ENCODE peak calls at places on chromosomes 12 and 14, in five cellular contexts. Y is ovary, Q is left ventricle myocardium inferior, H is PC-3, M is right lobe of liver. P is an unnamed sample.
A peak's percentile ranks its signal among the peaks of the same experiment; 100 is the strongest.

GRCh38 chr14:94633116-94633515 is 20.9 kb downstream of the SERPINA3 start:
- DNase-seq in Y (no peak), Q (no peak), H (no peak), M (no peak), P (no peak)

GRCh38 chr14:44699391-44699790 is 192.3 kb upstream of the FSCB start:
- DNase-seq in Y (no peak), Q (no peak), H (no peak), M (no peak), P (no peak)

GRCh38 chr12:105860556-105861207 is 278.1 kb downstream of the NUAK1 start:
- DNase-seq in Y (no peak), Q (no peak), H (peak; percentile 88), M (no peak), P (no peak)

GRCh38 chr12:111785651-111786050 is 18.9 kb downstream of the ALDH2 start:
- DNase-seq in Y (no peak), Q (no peak), H (peak; percentile 32), M (no peak), P (no peak)

GRCh38 chr12:11762723-11763326 is 113.4 kb downstream of the ETV6 start:
- DNase-seq in Y (no peak), Q (no peak), H (no peak), M (no peak), P (no peak)

GRCh38 chr14:68814376-68815287 is 21.8 kb upstream of the ZFP36L1 start:
- DNase-seq in Y (peak; percentile 60), Q (no peak), H (peak; percentile 30), M (peak; percentile 58), P (peak; percentile 59)

GRCh38 chr14:101461891-101462290 is 99.4 kb upstream of the DIO3 start:
- DNase-seq in Y (peak; percentile 3), Q (no peak), H (no peak), M (no peak), P (no peak)

GRCh38 chr12:11565752-11566151 is 83.7 kb upstream of the ETV6 start:
- DNase-seq in Y (no peak), Q (no peak), H (no peak), M (no peak), P (no peak)

GRCh38 chr12:6443361-6443983 is 1.3 kb upstream of the CD27 start:
- DNase-seq in Y (no peak), Q (no peak), H (no peak), M (no peak), P (no peak)

GRCh38 chr14:70780396-70781075 is 28.8 kb downstream of the MAP3K9 start:
- DNase-seq in Y (no peak), Q (peak; percentile 15), H (no peak), M (no peak), P (peak; percentile 60)

GRCh38 chr14:101288436-101289229 is 272.7 kb upstream of the DIO3 start:
- DNase-seq in Y (peak; percentile 61), Q (no peak), H (no peak), M (peak; percentile 33), P (no peak)

GRCh38 chr14:36522347-36522971 is 2.4 kb upstream of the NKX2-1 start:
- DNase-seq in Y (no peak), Q (no peak), H (no peak), M (no peak), P (no peak)

GRCh38 chr14:100738269-100738691 is 11.6 kb downstream of the DLK1 start:
- DNase-seq in Y (no peak), Q (no peak), H (no peak), M (no peak), P (no peak)

GRCh38 chr14:74400328-74400727 is 25.7 kb downstream of the SYNDIG1L start:
- DNase-seq in Y (no peak), Q (no peak), H (no peak), M (no peak), P (no peak)

GRCh38 chr14:50607181-50607580 is 47.2 kb downstream of the ATL1 start:
- DNase-seq in Y (no peak), Q (no peak), H (no peak), M (no peak), P (no peak)

GRCh38 chr12:66896797-66897196 is 217.9 kb upstream of the GRIP1 start:
- DNase-seq in Y (no peak), Q (no peak), H (no peak), M (no peak), P (no peak)

GRCh38 chr14:92122351-92122677 is 545 bp downstream of the CPSF2 start:
- DNase-seq in Y (no peak), Q (no peak), H (peak; percentile 7), M (no peak), P (no peak)

GRCh38 chr12:5441497-5442236 is 9.8 kb downstream of the NTF3 start:
- DNase-seq in Y (no peak), Q (no peak), H (peak; percentile 44), M (peak; percentile 33), P (no peak)

DNA sequence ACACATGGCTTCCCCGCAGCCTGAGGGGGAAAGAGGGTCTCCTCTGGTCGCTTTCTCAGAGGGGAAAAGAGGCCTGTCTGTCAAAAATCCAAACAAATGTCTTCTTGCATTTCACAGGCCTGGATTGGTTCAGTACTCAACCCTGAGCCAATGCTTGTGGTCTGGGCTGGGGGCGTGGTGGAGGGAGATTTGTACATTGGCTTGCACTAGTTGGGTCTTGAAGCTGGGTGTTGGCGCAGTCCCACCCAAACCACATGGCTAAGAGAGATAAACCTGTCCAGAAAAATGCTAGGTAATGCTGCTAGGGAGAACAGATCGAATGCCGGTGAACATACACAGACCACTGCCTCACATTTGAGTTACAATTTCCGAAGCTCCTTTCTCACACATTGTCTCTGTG is 461.6 kb downstream of the MED13L start:
- DNase-seq in Y (no peak), Q (no peak), H (no peak), M (no peak), P (no peak)
- H3K27me3 ChIP-seq in Y (no peaks in the 10 kb centered on the region), Q (peaks cover 16% of the 10 kb centered on the region), H (peaks cover 50% of the 10 kb centered on the region), M (no peaks in the 10 kb centered on the region), P (peaks cover 3% of the 10 kb centered on the region)

DNA sequence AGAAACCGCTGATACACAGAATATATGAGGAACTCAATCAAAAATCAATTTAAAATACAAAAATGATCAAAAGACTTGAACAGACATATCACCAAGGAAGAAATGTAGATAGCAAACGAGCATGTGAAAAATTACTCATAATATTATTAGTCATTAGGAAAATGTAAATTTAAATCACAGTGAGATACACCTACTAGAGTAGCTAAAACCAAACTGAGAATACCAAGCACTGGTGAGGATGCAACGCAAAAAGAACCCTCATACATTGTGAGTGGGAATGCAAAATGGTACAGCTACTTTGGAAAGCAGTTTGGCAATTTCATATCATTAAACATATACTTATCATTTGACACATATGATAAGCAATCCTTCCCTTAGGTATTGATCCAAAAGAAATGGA is 101.1 kb upstream of the ST8SIA1 start:
- DNase-seq in Y (no peak), Q (no peak), H (no peak), M (no peak), P (no peak)
- H3K4me3 ChIP-seq in Y (no peak overlapping the region), Q (no peak overlapping the region), H (no peak overlapping the region), M (no peak overlapping the region), P (no peak overlapping the region)

DNA sequence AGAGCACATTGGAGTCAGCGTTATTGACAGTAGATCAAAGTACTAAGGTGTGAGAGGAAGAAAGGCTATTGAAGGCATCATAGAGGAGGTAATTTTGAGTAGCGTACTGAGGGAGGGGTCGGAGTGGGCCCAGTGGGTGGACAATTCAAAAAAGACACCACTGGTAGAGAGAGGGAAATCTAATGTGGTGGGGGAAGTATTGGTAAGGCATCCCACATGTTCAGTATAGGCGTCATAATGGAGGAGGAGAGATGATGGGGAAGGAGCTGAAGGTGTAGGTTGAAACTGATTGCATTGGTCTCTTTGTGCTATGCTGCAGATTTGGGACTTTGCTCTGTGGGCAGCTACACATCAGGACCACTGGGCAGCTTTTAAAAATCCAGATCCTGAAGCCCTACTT is 23.7 kb upstream of the KRT77 start:
- DNase-seq in Y (no peak), Q (no peak), H (no peak), M (no peak), P (no peak)
- H3K27me3 ChIP-seq in Y (no peaks in the 10 kb centered on the region), Q (peaks cover 67% of the 10 kb centered on the region), H (peaks cover 40% of the 10 kb centered on the region), M (no peaks in the 10 kb centered on the region), P (peaks cover 10% of the 10 kb centered on the region)

GRCh38 chr14:24674204-24674970 is 40.4 kb upstream of the GZMB start:
- DNase-seq in Y (no peak), Q (no peak), H (no peak), M (no peak), P (no peak)

GRCh38 chr14:24673059-24673458 is 39.1 kb upstream of the GZMB start:
- DNase-seq in Y (no peak), Q (no peak), H (no peak), M (no peak), P (no peak)

GRCh38 chr14:24677956-24678355 is 44.0 kb upstream of the GZMB start:
- DNase-seq in Y (no peak), Q (no peak), H (no peak), M (no peak), P (no peak)

GRCh38 chr14:24670594-24670993 is 36.6 kb upstream of the GZMB start:
- DNase-seq in Y (no peak), Q (no peak), H (no peak), M (no peak), P (no peak)

GRCh38 chr14:24673534-24674203 is 39.7 kb upstream of the GZMB start:
- DNase-seq in Y (no peak), Q (no peak), H (no peak), M (no peak), P (no peak)
- H3K4me3 ChIP-seq in Y (no peak overlapping the region), Q (no peak overlapping the region), H (no peak overlapping the region), M (no peak overlapping the region), P (no peak overlapping the region)

GRCh38 chr12:108021949-108022522 is 107.1 kb upstream of the WSCD2 start:
- DNase-seq in Y (no peak), Q (no peak), H (no peak), M (no peak), P (no peak)
- H3K27me3 ChIP-seq in Y (no peaks in the 10 kb centered on the region), Q (peaks cover 80% of the 10 kb centered on the region), H (peaks cover 32% of the 10 kb centered on the region), M (no peaks in the 10 kb centered on the region), P (no peaks in the 10 kb centered on the region)

GRCh38 chr14:81473456-81474155 is 60.0 kb downstream of the SEL1L start:
- DNase-seq in Y (no peak), Q (no peak), H (no peak), M (no peak), P (no peak)
- H3K4me3 ChIP-seq in Y (no peak overlapping the region), Q (no peak overlapping the region), H (no peak overlapping the region), M (no peak overlapping the region), P (no peak overlapping the region)

DNA sequence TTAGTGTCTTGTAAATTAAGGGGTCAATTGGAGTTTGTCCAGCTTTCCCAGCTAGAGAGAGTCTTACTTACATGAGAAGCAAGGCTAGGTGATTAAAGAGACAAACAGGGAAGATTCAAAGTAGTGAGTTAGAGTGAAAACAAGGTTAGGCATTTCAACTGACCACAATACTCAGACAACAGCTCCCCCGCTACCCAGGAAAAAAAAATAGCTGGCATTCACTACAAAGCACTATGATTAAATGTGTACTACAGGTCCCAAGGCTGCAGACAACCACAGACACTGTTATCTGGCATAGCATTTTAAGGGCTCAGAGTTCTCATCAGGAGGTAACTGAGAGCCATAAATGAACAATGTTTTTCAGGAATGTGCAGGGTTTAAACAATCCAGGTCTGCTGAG is 680.9 kb downstream of the TMEM121 start:
- DNase-seq in Y (no peak), Q (no peak), H (no peak), M (no peak), P (no peak)
- H3K27me3 ChIP-seq in Y (no peaks in the 10 kb centered on the region), Q (peaks cover 95% of the 10 kb centered on the region), H (no peaks in the 10 kb centered on the region), M (no peaks in the 10 kb centered on the region), P (no peaks in the 10 kb centered on the region)